ENCODE peak calls at places on chromosomes 5 and 9, in ten cellular contexts. One of them, this sample, is unnamed.

GRCh38 chr5:173642895-173643481 is 26.5 kb upstream of the BOD1 start:
- DNase-seq in SJSA1: no peak
- DNase-seq in aorta: no peak
- DNase-seq in effector memory CD4-positive, alpha-beta T cell: no peak
- DNase-seq in Peyer's patch: no peak
- DNase-seq in HAP-1: no peak
- DNase-seq in psoas muscle: no peak
- DNase-seq in vagina: no peak
- DNase-seq in fibroblast of lung: no peak
- DNase-seq in body of pancreas: no peak
- DNase-seq in this sample: no peak

GRCh38 chr9:38388283-38389223 is 3.9 kb upstream of the ALDH1B1 start:
- DNase-seq in psoas muscle: peak; percentile 27
- DNase-seq in aorta: no peak
- DNase-seq in effector memory CD4-positive, alpha-beta T cell: no peak
- DNase-seq in body of pancreas: no peak
- DNase-seq in HAP-1: no peak
- DNase-seq in vagina: no peak
- DNase-seq in Peyer's patch: no peak
- DNase-seq in fibroblast of lung: peak; percentile 67
- DNase-seq in SJSA1: no peak
- DNase-seq in this sample: peak; percentile 16

GRCh38 chr5:160492565-160492964 is 70.9 kb downstream of the PTTG1 start:
- DNase-seq in effector memory CD4-positive, alpha-beta T cell: no peak
- DNase-seq in vagina: no peak
- DNase-seq in SJSA1: no peak
- DNase-seq in aorta: no peak
- DNase-seq in Peyer's patch: no peak
- DNase-seq in HAP-1: no peak
- DNase-seq in fibroblast of lung: peak; percentile 32
- DNase-seq in psoas muscle: no peak
- DNase-seq in body of pancreas: no peak
- DNase-seq in this sample: no peak

GRCh38 chr9:11735391-11735790 is 957.8 kb upstream of the TYRP1 start:
- DNase-seq in aorta: no peak
- DNase-seq in fibroblast of lung: no peak
- DNase-seq in psoas muscle: no peak
- DNase-seq in SJSA1: no peak
- DNase-seq in body of pancreas: no peak
- DNase-seq in effector memory CD4-positive, alpha-beta T cell: no peak
- DNase-seq in Peyer's patch: no peak
- DNase-seq in vagina: no peak
- DNase-seq in HAP-1: no peak
- DNase-seq in this sample: no peak

GRCh38 chr9:95206143-95206542 is 111.4 kb downstream of the FANCC start:
- DNase-seq in SJSA1: peak; percentile 72
- DNase-seq in effector memory CD4-positive, alpha-beta T cell: no peak
- DNase-seq in body of pancreas: no peak
- DNase-seq in vagina: no peak
- DNase-seq in psoas muscle: no peak
- DNase-seq in HAP-1: no peak
- DNase-seq in fibroblast of lung: peak; percentile 45
- DNase-seq in aorta: no peak
- DNase-seq in Peyer's patch: no peak
- DNase-seq in this sample: peak; percentile 45

GRCh38 chr9:14089051-14089798 is 224.7 kb downstream of the NFIB start:
- DNase-seq in fibroblast of lung: peak; percentile 62
- DNase-seq in psoas muscle: no peak
- DNase-seq in effector memory CD4-positive, alpha-beta T cell: no peak
- DNase-seq in body of pancreas: no peak
- DNase-seq in SJSA1: no peak
- DNase-seq in vagina: no peak
- DNase-seq in aorta: no peak
- DNase-seq in Peyer's patch: no peak
- DNase-seq in HAP-1: no peak
- DNase-seq in this sample: no peak

GRCh38 chr5:154138701-154139100 is 51.8 kb upstream of the GALNT10 start:
- DNase-seq in aorta: peak; percentile 66
- DNase-seq in fibroblast of lung: peak; percentile 12
- DNase-seq in psoas muscle: no peak
- DNase-seq in HAP-1: no peak
- DNase-seq in effector memory CD4-positive, alpha-beta T cell: no peak
- DNase-seq in body of pancreas: no peak
- DNase-seq in Peyer's patch: no peak
- DNase-seq in SJSA1: no peak
- DNase-seq in vagina: no peak
- DNase-seq in this sample: peak; percentile 52

GRCh38 chr9:5536684-5537083 is 26.4 kb downstream of the PDCD1LG2 start:
- DNase-seq in aorta: no peak
- DNase-seq in vagina: no peak
- DNase-seq in body of pancreas: no peak
- DNase-seq in fibroblast of lung: no peak
- DNase-seq in Peyer's patch: no peak
- DNase-seq in effector memory CD4-positive, alpha-beta T cell: no peak
- DNase-seq in HAP-1: no peak
- DNase-seq in psoas muscle: no peak
- DNase-seq in SJSA1: no peak
- DNase-seq in this sample: no peak

DNA sequence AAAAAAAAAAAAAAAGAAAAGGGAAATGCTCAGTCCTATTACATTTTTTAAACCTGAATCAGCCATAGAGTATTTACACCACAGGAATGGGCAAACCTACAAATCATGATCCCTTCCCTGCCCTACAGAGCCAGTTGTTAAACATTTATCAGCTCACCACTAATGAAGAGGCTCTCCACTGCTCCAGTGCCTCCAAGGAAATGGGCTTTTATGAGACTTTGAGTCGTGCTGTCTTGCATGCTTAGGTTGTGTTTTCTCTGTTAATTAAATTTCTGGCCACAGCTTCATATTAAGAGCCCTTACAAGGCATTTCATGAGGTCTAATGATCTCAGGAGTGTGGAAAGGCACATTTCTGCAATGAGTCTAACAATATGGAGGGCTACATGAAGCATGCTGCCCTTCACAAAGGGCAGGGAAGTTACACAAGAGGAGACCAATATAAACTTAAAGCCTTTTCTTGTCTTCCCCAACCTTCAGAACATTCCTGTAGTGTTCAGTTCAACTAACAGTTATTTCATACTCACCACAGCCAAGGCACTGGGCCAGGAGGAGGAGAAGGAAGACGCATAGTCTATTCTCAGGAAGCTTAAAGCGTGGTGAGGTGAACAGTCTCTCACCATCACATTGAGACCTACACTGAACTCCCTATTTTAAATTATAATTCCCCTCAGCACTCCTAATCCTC is 140.1 kb upstream of the ABCA1 start:
- DNase-seq in body of pancreas: no peak
- DNase-seq in HAP-1: no peak
- DNase-seq in fibroblast of lung: peak; percentile 89
- DNase-seq in effector memory CD4-positive, alpha-beta T cell: no peak
- DNase-seq in SJSA1: no peak
- DNase-seq in psoas muscle: no peak
- DNase-seq in vagina: no peak
- DNase-seq in aorta: no peak
- DNase-seq in Peyer's patch: no peak
- DNase-seq in this sample: no peak
- H3K27me3 ChIP-seq in body of pancreas: no peaks in the 10 kb centered on the region
- H3K27me3 ChIP-seq in HAP-1: no peaks in the 10 kb centered on the region
- H3K27me3 ChIP-seq in fibroblast of lung: no peaks in the 10 kb centered on the region
- H3K27me3 ChIP-seq in effector memory CD4-positive, alpha-beta T cell: no peaks in the 10 kb centered on the region
- H3K27me3 ChIP-seq in SJSA1: no peaks in the 10 kb centered on the region
- H3K27me3 ChIP-seq in psoas muscle: no peaks in the 10 kb centered on the region
- H3K27me3 ChIP-seq in vagina: no peaks in the 10 kb centered on the region
- H3K27me3 ChIP-seq in aorta: no peaks in the 10 kb centered on the region
- H3K27me3 ChIP-seq in Peyer's patch: no peaks in the 10 kb centered on the region
- H3K27me3 ChIP-seq in this sample: no peaks in the 10 kb centered on the region

GRCh38 chr9:4152201-4152600 is 147.7 kb downstream of the GLIS3 start:
- DNase-seq in fibroblast of lung: no peak
- DNase-seq in aorta: no peak
- DNase-seq in HAP-1: peak; percentile 99
- DNase-seq in body of pancreas: no peak
- DNase-seq in effector memory CD4-positive, alpha-beta T cell: no peak
- DNase-seq in SJSA1: no peak
- DNase-seq in vagina: no peak
- DNase-seq in Peyer's patch: no peak
- DNase-seq in psoas muscle: no peak
- DNase-seq in this sample: no peak

GRCh38 chr9:4152876-4153275 is 147.0 kb downstream of the GLIS3 start:
- DNase-seq in aorta: no peak
- DNase-seq in Peyer's patch: no peak
- DNase-seq in psoas muscle: no peak
- DNase-seq in vagina: no peak
- DNase-seq in HAP-1: peak; percentile 69
- DNase-seq in fibroblast of lung: no peak
- DNase-seq in effector memory CD4-positive, alpha-beta T cell: no peak
- DNase-seq in body of pancreas: no peak
- DNase-seq in SJSA1: no peak
- DNase-seq in this sample: no peak

GRCh38 chr9:4160284-4160683 is 139.6 kb downstream of the GLIS3 start:
- DNase-seq in aorta: no peak
- DNase-seq in HAP-1: no peak
- DNase-seq in body of pancreas: no peak
- DNase-seq in psoas muscle: no peak
- DNase-seq in effector memory CD4-positive, alpha-beta T cell: no peak
- DNase-seq in fibroblast of lung: no peak
- DNase-seq in vagina: no peak
- DNase-seq in SJSA1: no peak
- DNase-seq in Peyer's patch: no peak
- DNase-seq in this sample: no peak

GRCh38 chr9:4155224-4156026 is 144.4 kb downstream of the GLIS3 start:
- DNase-seq in vagina: no peak
- DNase-seq in aorta: no peak
- DNase-seq in effector memory CD4-positive, alpha-beta T cell: no peak
- DNase-seq in Peyer's patch: no peak
- DNase-seq in HAP-1: no peak
- DNase-seq in fibroblast of lung: no peak
- DNase-seq in SJSA1: no peak
- DNase-seq in psoas muscle: no peak
- DNase-seq in body of pancreas: no peak
- DNase-seq in this sample: no peak
- H3K27me3 ChIP-seq in vagina: no peaks in the 10 kb centered on the region
- H3K27me3 ChIP-seq in aorta: no peaks in the 10 kb centered on the region
- H3K27me3 ChIP-seq in effector memory CD4-positive, alpha-beta T cell: no peaks in the 10 kb centered on the region
- H3K27me3 ChIP-seq in Peyer's patch: no peaks in the 10 kb centered on the region
- H3K27me3 ChIP-seq in HAP-1: no peaks in the 10 kb centered on the region
- H3K27me3 ChIP-seq in fibroblast of lung: no peaks in the 10 kb centered on the region
- H3K27me3 ChIP-seq in SJSA1: no peaks in the 10 kb centered on the region
- H3K27me3 ChIP-seq in psoas muscle: no peaks in the 10 kb centered on the region
- H3K27me3 ChIP-seq in body of pancreas: no peaks in the 10 kb centered on the region
- H3K27me3 ChIP-seq in this sample: no peaks in the 10 kb centered on the region

GRCh38 chr5:176848651-176849050 is 38.3 kb downstream of the UNC5A start:
- DNase-seq in Peyer's patch: no peak
- DNase-seq in aorta: no peak
- DNase-seq in HAP-1: no peak
- DNase-seq in body of pancreas: no peak
- DNase-seq in effector memory CD4-positive, alpha-beta T cell: no peak
- DNase-seq in fibroblast of lung: no peak
- DNase-seq in vagina: no peak
- DNase-seq in SJSA1: no peak
- DNase-seq in psoas muscle: no peak
- DNase-seq in this sample: no peak

GRCh38 chr5:176851871-176852270 is 41.5 kb downstream of the UNC5A start:
- DNase-seq in body of pancreas: peak; percentile 31
- DNase-seq in SJSA1: no peak
- DNase-seq in HAP-1: no peak
- DNase-seq in fibroblast of lung: no peak
- DNase-seq in aorta: no peak
- DNase-seq in Peyer's patch: no peak
- DNase-seq in psoas muscle: no peak
- DNase-seq in vagina: no peak
- DNase-seq in effector memory CD4-positive, alpha-beta T cell: no peak
- DNase-seq in this sample: no peak

GRCh38 chr5:176849611-176850227 is 39.4 kb downstream of the UNC5A start:
- DNase-seq in Peyer's patch: no peak
- DNase-seq in vagina: no peak
- DNase-seq in psoas muscle: no peak
- DNase-seq in aorta: no peak
- DNase-seq in SJSA1: no peak
- DNase-seq in body of pancreas: no peak
- DNase-seq in HAP-1: no peak
- DNase-seq in fibroblast of lung: no peak
- DNase-seq in effector memory CD4-positive, alpha-beta T cell: no peak
- DNase-seq in this sample: no peak

GRCh38 chr5:176851380-176851779 is 41.0 kb downstream of the UNC5A start:
- DNase-seq in Peyer's patch: no peak
- DNase-seq in body of pancreas: no peak
- DNase-seq in HAP-1: no peak
- DNase-seq in aorta: no peak
- DNase-seq in fibroblast of lung: no peak
- DNase-seq in effector memory CD4-positive, alpha-beta T cell: no peak
- DNase-seq in vagina: no peak
- DNase-seq in psoas muscle: no peak
- DNase-seq in SJSA1: no peak
- DNase-seq in this sample: no peak

GRCh38 chr5:176850371-176851245 is 40.2 kb downstream of the UNC5A start:
- DNase-seq in body of pancreas: no peak
- DNase-seq in aorta: no peak
- DNase-seq in psoas muscle: no peak
- DNase-seq in vagina: no peak
- DNase-seq in HAP-1: no peak
- DNase-seq in Peyer's patch: no peak
- DNase-seq in SJSA1: no peak
- DNase-seq in effector memory CD4-positive, alpha-beta T cell: no peak
- DNase-seq in fibroblast of lung: no peak
- DNase-seq in this sample: no peak
- H3K27me3 ChIP-seq in body of pancreas: peaks cover 4% of the 10 kb centered on the region
- H3K27me3 ChIP-seq in aorta: no peaks in the 10 kb centered on the region
- H3K27me3 ChIP-seq in psoas muscle: peaks cover 3% of the 10 kb centered on the region
- H3K27me3 ChIP-seq in vagina: no peaks in the 10 kb centered on the region
- H3K27me3 ChIP-seq in HAP-1: no peaks in the 10 kb centered on the region
- H3K27me3 ChIP-seq in Peyer's patch: no peaks in the 10 kb centered on the region
- H3K27me3 ChIP-seq in SJSA1: peaks cover 93% of the 10 kb centered on the region
- H3K27me3 ChIP-seq in effector memory CD4-positive, alpha-beta T cell: no peaks in the 10 kb centered on the region
- H3K27me3 ChIP-seq in fibroblast of lung: peaks cover 13% of the 10 kb centered on the region
- H3K27me3 ChIP-seq in this sample: no peaks in the 10 kb centered on the region

DNA sequence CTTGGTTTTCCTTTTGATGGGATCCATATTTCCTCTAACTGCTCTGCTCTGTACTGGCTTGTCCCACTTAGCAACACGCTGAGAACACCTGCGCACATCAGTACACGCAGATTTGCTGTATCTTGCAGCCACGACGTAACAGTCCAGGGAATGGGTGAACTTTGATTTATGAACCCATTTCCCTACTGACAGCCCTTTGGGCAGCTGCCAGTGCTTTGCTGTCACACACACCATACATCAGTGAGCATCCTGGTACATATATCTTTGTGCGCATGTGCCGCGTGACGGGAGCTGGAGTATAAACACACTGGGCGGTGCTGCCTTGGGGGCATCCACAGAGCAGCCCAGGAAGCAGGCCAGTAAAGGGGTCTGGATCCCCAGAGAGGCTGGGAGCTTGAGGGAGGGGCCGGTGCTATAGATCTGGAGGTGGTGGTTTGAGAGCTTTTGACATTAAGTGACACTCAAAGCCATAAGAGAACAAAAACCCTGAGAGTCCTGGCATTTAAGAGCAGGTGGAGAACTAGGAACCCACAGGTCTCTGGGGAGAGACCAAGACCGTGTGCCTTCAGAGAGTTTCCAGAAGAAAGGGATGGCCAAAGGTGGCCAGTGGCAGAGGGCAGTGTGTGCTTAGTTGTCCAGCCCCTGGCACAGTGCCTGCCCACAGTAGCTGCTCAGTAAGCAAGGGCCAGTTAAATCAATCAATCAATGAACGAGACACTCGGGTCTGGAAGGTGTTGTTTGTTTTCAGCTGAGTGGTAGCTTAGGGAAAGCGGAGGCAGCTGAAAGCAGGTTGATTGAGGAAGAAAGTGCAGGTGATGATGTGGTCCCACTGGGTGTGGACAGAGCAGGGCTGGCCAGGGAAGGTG is 53.7 kb downstream of the LMX1B start:
- DNase-seq in aorta: no peak
- DNase-seq in effector memory CD4-positive, alpha-beta T cell: no peak
- DNase-seq in body of pancreas: no peak
- DNase-seq in vagina: no peak
- DNase-seq in fibroblast of lung: no peak
- DNase-seq in HAP-1: no peak
- DNase-seq in Peyer's patch: no peak
- DNase-seq in psoas muscle: no peak
- DNase-seq in SJSA1: no peak
- DNase-seq in this sample: no peak
- H3K27me3 ChIP-seq in aorta: no peaks in the 10 kb centered on the region
- H3K27me3 ChIP-seq in effector memory CD4-positive, alpha-beta T cell: peaks cover under 1% of the 10 kb centered on the region
- H3K27me3 ChIP-seq in body of pancreas: no peaks in the 10 kb centered on the region
- H3K27me3 ChIP-seq in vagina: no peaks in the 10 kb centered on the region
- H3K27me3 ChIP-seq in fibroblast of lung: peaks cover 3% of the 10 kb centered on the region
- H3K27me3 ChIP-seq in HAP-1: no peaks in the 10 kb centered on the region
- H3K27me3 ChIP-seq in Peyer's patch: peaks cover 21% of the 10 kb centered on the region
- H3K27me3 ChIP-seq in psoas muscle: no peaks in the 10 kb centered on the region
- H3K27me3 ChIP-seq in SJSA1: peaks cover 29% of the 10 kb centered on the region
- H3K27me3 ChIP-seq in this sample: no peaks in the 10 kb centered on the region